ENCODE peak calls at places on chromosomes 5 and 9, in six cellular contexts. B is KBM-7; Z is caudate nucleus; F is stimulated activated CD4-positive, alpha-beta T cell treated with anti-CD3 and anti-CD28 coated beads, Interleukin-15, amount 100 ng/mL, for 24 hours; O is EL; U is midbrain. D is an unnamed sample.

GRCh38 chr9:121688149-121688680 is 36.8 kb downstream of the DAB2IP start:
- DNase-seq in B (no peak), F (no peak), Z (no peak), U (no peak), O (no peak), D (no peak)

GRCh38 chr9:133485531-133486260 is 6.8 kb upstream of the SLC2A6 start:
- DNase-seq in O (no peak), B (no peak), U (no peak), Z (no peak), F (peak), D (peak)

GRCh38 chr9:135561391-135562234 is at the start of gene PAEP:
- DNase-seq in U (no peak), O (no peak), Z (no peak), B (no peak), F (no peak), D (no peak)

GRCh38 chr5:128132499-128132898 is 48.9 kb downstream of the SLC12A2 start:
- DNase-seq in F (no peak), O (no peak), B (no peak), U (no peak), Z (no peak), D (no peak)

GRCh38 chr5:135324897-135325650 is 74.0 kb downstream of the MACROH2A1 start:
- DNase-seq in F (peak), Z (no peak), U (no peak), O (no peak), B (no peak), D (no peak)

GRCh38 chr5:160165137-160166068 is 46.2 kb upstream of the PWWP2A start:
- DNase-seq in F (peak), Z (peak), O (peak), B (peak), U (peak), D (peak)

GRCh38 chr5:155530046-155530445 is 516.5 kb downstream of the KIF4B start:
- DNase-seq in U (no peak), Z (no peak), O (no peak), F (no peak), B (no peak), D (no peak)

GRCh38 chr5:118698774-118699173 is 289.6 kb downstream of the DTWD2 start:
- DNase-seq in B (peak), Z (no peak), U (no peak), F (no peak), O (no peak), D (no peak)

GRCh38 chr9:134469041-134469875 is 143.0 kb downstream of the RXRA start:
- DNase-seq in O (no peak), Z (no peak), F (no peak), U (no peak), B (no peak), D (no peak)

GRCh38 chr9:77927265-77927664 is 104.3 kb downstream of the GNAQ start:
- DNase-seq in B (no peak), O (peak), F (no peak), Z (no peak), U (no peak), D (no peak)

GRCh38 chr5:180495292-180495691 is 1.1 kb downstream of the CNOT6 start:
- DNase-seq in Z (no peak), U (no peak), F (no peak), O (no peak), B (no peak), D (no peak)

GRCh38 chr5:33828611-33829286 is 63.0 kb downstream of the ADAMTS12 start:
- DNase-seq in O (peak), Z (no peak), B (no peak), F (no peak), U (no peak), D (no peak)

GRCh38 chr9:71760901-71761300 is 7.4 kb downstream of the CEMIP2 start:
- DNase-seq in Z (no peak), U (no peak), B (no peak), F (no peak), O (no peak), D (no peak)

GRCh38 chr5:135491552-135492318 is 39.6 kb upstream of the TIFAB start:
- DNase-seq in Z (no peak), U (no peak), O (no peak), B (no peak), F (no peak), D (no peak)

GRCh38 chr5:153352685-153353219 is 137.7 kb upstream of the GRIA1 start:
- DNase-seq in U (no peak), F (peak), O (no peak), Z (no peak), B (peak), D (no peak)

GRCh38 chr9:73141282-73141681 is 10.4 kb upstream of the ANXA1 start:
- DNase-seq in B (no peak), Z (no peak), U (no peak), F (no peak), O (no peak), D (no peak)

D was measured in A549.